ENCODE peak calls at places on chromosomes 1 and 21, in five cellular contexts. Y, V, D, O and I are unnamed samples.

GRCh38 chr1:200491097-200491496 is 81.3 kb upstream of the ZNF281 start:
- DNase-seq in Y (no peak), V (no peak), D (no peak), O (no peak), I (no peak)

GRCh38 chr1:3454811-3455618 is 550 bp downstream of the ARHGEF16 start:
- DNase-seq in Y (peak; percentile 62), V (no peak), D (peak; percentile 62), O (no peak), I (no peak)

GRCh38 chr1:93625582-93626327 is 55.9 kb downstream of the BCAR3 start:
- DNase-seq in Y (no peak), V (no peak), D (no peak), O (peak; percentile 99), I (no peak)

GRCh38 chr1:162285149-162285561 is 91.5 kb downstream of the SPATA46 start:
- DNase-seq in Y (peak; percentile 95), V (no peak), D (no peak), O (peak; percentile 42), I (no peak)

GRCh38 chr1:27823784-27824183 is 6.8 kb upstream of the PPP1R8 start:
- DNase-seq in Y (no peak), V (no peak), D (no peak), O (no peak), I (no peak)

GRCh38 chr1:79161077-79161476 is 154.5 kb upstream of the ADGRL4 start:
- DNase-seq in Y (no peak), V (no peak), D (no peak), O (peak; percentile 89), I (no peak)

GRCh38 chr1:208766812-208767211 is 522.6 kb upstream of the PLXNA2 start:
- DNase-seq in Y (no peak), V (no peak), D (no peak), O (no peak), I (no peak)

GRCh38 chr1:31753623-31754349 is 10.4 kb downstream of the ADGRB2 start:
- DNase-seq in Y (peak; percentile 80), V (no peak), D (peak; percentile 80), O (no peak), I (no peak)

GRCh38 chr1:54980046-54980527 is 341 bp upstream of the TMEM61 start:
- DNase-seq in Y (no peak), V (no peak), D (no peak), O (no peak), I (no peak)

GRCh38 chr1:1984560-1985070 is 19.0 kb downstream of the CFAP74 start:
- DNase-seq in Y (no peak), V (no peak), D (no peak), O (no peak), I (no peak)

GRCh38 chr1:101520302-101520701 is 283.5 kb downstream of the S1PR1 start:
- DNase-seq in Y (no peak), V (no peak), D (no peak), O (peak; percentile 57), I (peak; percentile 47)

GRCh38 chr1:9270290-9270900 is 22.3 kb upstream of the SPSB1 start:
- DNase-seq in Y (no peak), V (no peak), D (peak; percentile 86), O (no peak), I (no peak)

GRCh38 chr1:203200059-203200553 is 13.6 kb upstream of the CHI3L1 start:
- DNase-seq in Y (peak; percentile 18), V (no peak), D (no peak), O (no peak), I (no peak)

GRCh38 chr1:64517640-64518039 is 47.7 kb downstream of the CACHD1 start:
- DNase-seq in Y (no peak), V (no peak), D (no peak), O (no peak), I (no peak)

GRCh38 chr1:36279789-36280296 is 26.3 kb upstream of the SH3D21 start:
- DNase-seq in Y (no peak), V (no peak), D (no peak), O (no peak), I (no peak)

GRCh38 chr1:29249170-29249691 is 12.9 kb downstream of the PTPRU start:
- DNase-seq in Y (no peak), V (no peak), D (no peak), O (no peak), I (peak; percentile 75)

GRCh38 chr21:42346441-42346840 is 4.4 kb downstream of the TFF2 start:
- DNase-seq in Y (no peak), V (no peak), D (no peak), O (no peak), I (no peak)

GRCh38 chr1:17633654-17634053 is 94.2 kb downstream of the ARHGEF10L start:
- DNase-seq in Y (no peak), V (no peak), D (peak; percentile 40), O (no peak), I (no peak)

GRCh38 chr1:198880818-198881597 is 242.2 kb downstream of the PTPRC start:
- DNase-seq in Y (no peak), V (no peak), D (no peak), O (peak; percentile 87), I (no peak)

GRCh38 chr21:14737922-14738321 is 191.8 kb upstream of the SAMSN1 start:
- DNase-seq in Y (peak; percentile 31), V (peak; percentile 11), D (no peak), O (peak; percentile 62), I (peak; percentile 72)

GRCh38 chr1:89519779-89520358 is 4.8 kb upstream of the LRRC8B start:
- DNase-seq in Y (no peak), V (no peak), D (no peak), O (peak; percentile 59), I (peak; percentile 47)

GRCh38 chr1:222334026-222334680 is 213.8 kb downstream of the HHIPL2 start:
- DNase-seq in Y (no peak), V (no peak), D (no peak), O (no peak), I (no peak)

DNA sequence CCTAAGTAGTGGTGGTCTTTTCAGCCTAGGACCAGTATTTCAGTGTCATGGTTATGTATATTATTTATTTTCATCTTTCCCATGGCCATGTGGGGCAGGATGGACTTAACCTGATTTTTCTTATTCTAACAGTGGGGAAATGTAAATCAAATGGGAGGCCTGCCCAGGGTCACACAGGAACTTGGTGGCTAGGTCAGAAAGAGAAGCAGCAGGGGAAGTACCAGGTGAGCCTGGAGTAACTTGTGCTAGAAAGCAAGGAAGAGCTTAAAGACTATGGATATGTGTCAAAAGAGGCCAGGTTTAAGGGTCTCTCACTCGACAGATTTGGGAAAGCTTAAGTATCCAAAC is 936 bp downstream of the ZFP69B start:
- DNase-seq in Y (no peak), V (no peak), D (no peak), O (no peak), I (no peak)
- H3K4me3 ChIP-seq in Y (no peak overlapping the region), V (peak overlapping the region; percentile 81), D (peak overlapping the region; percentile 81), O (peak overlapping the region; percentile 84), I (no peak overlapping the region)

DNA sequence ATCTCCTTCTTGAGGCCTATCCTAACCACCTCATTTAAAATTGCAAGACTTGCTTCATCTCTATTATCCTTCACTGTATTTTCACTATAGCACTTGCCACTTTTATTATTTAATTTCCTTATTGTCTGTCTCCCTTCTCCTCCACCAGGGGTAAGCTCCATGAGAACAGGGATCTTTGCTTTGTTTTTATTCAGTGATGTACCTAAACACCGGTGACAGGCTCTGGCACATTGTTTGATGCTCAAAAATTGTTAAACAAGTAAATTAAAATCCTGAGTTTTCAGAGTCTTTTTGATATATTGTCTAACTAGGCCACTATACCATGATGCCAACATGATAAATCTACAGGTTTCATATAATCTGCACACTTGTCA is 17.2 kb upstream of the SPEN start:
- DNase-seq in Y (no peak), V (no peak), D (no peak), O (no peak), I (no peak)
- H3K4me3 ChIP-seq in Y (no peak overlapping the region), V (no peak overlapping the region), D (no peak overlapping the region), O (no peak overlapping the region), I (no peak overlapping the region)

GRCh38 chr1:216722841-216723240 is 388 bp downstream of the ESRRG start:
- DNase-seq in Y (no peak), V (no peak), D (no peak), O (no peak), I (no peak)
- H3K4me3 ChIP-seq in Y (peak overlapping the region; percentile 41), V (no peak overlapping the region), D (peak overlapping the region; percentile 66), O (no peak overlapping the region), I (no peak overlapping the region)

GRCh38 chr1:204975568-204976235 is 67.3 kb upstream of the CNTN2 start:
- DNase-seq in Y (peak; percentile 57), V (peak; percentile 27), D (no peak), O (peak; percentile 31), I (peak; percentile 26)
- H3K4me3 ChIP-seq in Y (no peak overlapping the region), V (no peak overlapping the region), D (no peak overlapping the region), O (no peak overlapping the region), I (no peak overlapping the region)

DNA sequence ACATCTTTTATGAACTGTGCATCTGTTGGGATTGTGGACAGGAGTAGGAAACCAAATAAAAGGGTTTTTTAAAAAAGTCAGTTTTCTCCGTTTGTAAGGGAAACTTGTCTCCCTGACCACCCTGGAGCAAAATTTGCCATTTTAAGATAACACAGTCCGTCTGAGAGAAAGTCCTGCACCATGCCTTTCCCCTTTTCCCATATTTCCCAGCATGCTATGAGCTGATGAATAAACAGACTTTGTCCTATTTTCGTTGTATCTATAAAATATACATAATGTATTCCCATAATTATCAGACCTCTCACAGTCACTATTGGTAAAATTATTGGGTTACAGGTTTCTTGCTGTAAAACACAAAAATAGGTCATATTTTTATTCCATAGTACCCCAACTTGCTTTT is 1.7 kb upstream of the AKT3 start:
- DNase-seq in Y (no peak), V (no peak), D (no peak), O (no peak), I (no peak)
- H3K4me3 ChIP-seq in Y (no peak overlapping the region), V (no peak overlapping the region), D (no peak overlapping the region), O (peak overlapping the region; percentile 71), I (no peak overlapping the region)

GRCh38 chr1:119632103-119632490 is 16.0 kb downstream of the ZNF697 start:
- DNase-seq in Y (no peak), V (no peak), D (no peak), O (no peak), I (no peak)
- H3K4me3 ChIP-seq in Y (no peak overlapping the region), V (no peak overlapping the region), D (peak overlapping the region; percentile 61), O (peak overlapping the region; percentile 32), I (no peak overlapping the region)

GRCh38 chr1:234963904-234964702 is 164.5 kb downstream of the TOMM20 start:
- DNase-seq in Y (peak; percentile 66), V (no peak), D (peak; percentile 84), O (peak; percentile 33), I (no peak)
- H3K4me3 ChIP-seq in Y (no peak overlapping the region), V (peak overlapping the region; percentile 16), D (no peak overlapping the region), O (no peak overlapping the region), I (no peak overlapping the region)

GRCh38 chr1:112528076-112528475 is 19.3 kb downstream of the WNT2B start:
- DNase-seq in Y (no peak), V (no peak), D (no peak), O (no peak), I (no peak)
- H3K4me3 ChIP-seq in Y (no peak overlapping the region), V (no peak overlapping the region), D (no peak overlapping the region), O (no peak overlapping the region), I (no peak overlapping the region)